ENCODE peak calls at places on chromosome 12, in four cellular contexts. D is BJ, T is uterus, K is ovary. G is an unnamed sample.

GRCh38 chr12:60421741-60422140 is 825.9 kb downstream of the SLC16A7 start:
- DNase-seq in D (no peak), T (no peak), K (no peak), G (no peak)

GRCh38 chr12:4272976-4273650 is 449 bp upstream of the CCND2 start:
- DNase-seq in K (no peak), D (no peak), T (no peak), G (no peak)

GRCh38 chr12:5335059-5335458 is 96.8 kb upstream of the NTF3 start:
- DNase-seq in K (no peak), T (no peak), D (no peak), G (no peak)

GRCh38 chr12:85835417-85835809 is 796 bp downstream of the RASSF9 start:
- DNase-seq in D (no peak), K (no peak), T (no peak), G (no peak)

GRCh38 chr12:38161123-38162000 is 155.2 kb upstream of the ALG10B start:
- DNase-seq in K (no peak), T (no peak), D (no peak), G (no peak)

GRCh38 chr12:102510463-102510862 is 30.1 kb upstream of the IGF1 start:
- DNase-seq in T (no peak), K (no peak), D (no peak), G (no peak)

GRCh38 chr12:88566430-88566829 is 13.8 kb downstream of the KITLG start:
- DNase-seq in D (no peak), K (no peak), T (no peak), G (no peak)

GRCh38 chr12:105206686-105207374 is 29.1 kb downstream of the APPL2 start:
- DNase-seq in K (no peak), T (no peak), D (no peak), G (no peak)

GRCh38 chr12:43976027-43976426 is 140.1 kb downstream of the TMEM117 start:
- DNase-seq in D (no peak), K (no peak), T (no peak), G (no peak)

GRCh38 chr12:87274594-87275245 is 754.5 kb downstream of the C12orf50 start:
- DNase-seq in T (no peak), K (no peak), D (no peak), G (no peak)

GRCh38 chr12:114996382-114996781 is 312.4 kb upstream of the TBX3 start:
- DNase-seq in T (no peak), D (no peak), K (no peak), G (no peak)

GRCh38 chr12:74983917-74984316 is 225.7 kb downstream of the KCNC2 start:
- DNase-seq in D (no peak), T (no peak), K (no peak), G (no peak)

GRCh38 chr12:2431810-2432209 is 363.0 kb upstream of the FKBP4 start:
- DNase-seq in K (no peak), T (peak), D (peak), G (no peak)

GRCh38 chr12:6626654-6627283 is 9.0 kb downstream of the LPAR5 start:
- DNase-seq in K (no peak), T (no peak), D (no peak), G (no peak)
- H3K4me3 ChIP-seq in K (no peak), T (no peak), D (no peak), G (no peak)

DNA sequence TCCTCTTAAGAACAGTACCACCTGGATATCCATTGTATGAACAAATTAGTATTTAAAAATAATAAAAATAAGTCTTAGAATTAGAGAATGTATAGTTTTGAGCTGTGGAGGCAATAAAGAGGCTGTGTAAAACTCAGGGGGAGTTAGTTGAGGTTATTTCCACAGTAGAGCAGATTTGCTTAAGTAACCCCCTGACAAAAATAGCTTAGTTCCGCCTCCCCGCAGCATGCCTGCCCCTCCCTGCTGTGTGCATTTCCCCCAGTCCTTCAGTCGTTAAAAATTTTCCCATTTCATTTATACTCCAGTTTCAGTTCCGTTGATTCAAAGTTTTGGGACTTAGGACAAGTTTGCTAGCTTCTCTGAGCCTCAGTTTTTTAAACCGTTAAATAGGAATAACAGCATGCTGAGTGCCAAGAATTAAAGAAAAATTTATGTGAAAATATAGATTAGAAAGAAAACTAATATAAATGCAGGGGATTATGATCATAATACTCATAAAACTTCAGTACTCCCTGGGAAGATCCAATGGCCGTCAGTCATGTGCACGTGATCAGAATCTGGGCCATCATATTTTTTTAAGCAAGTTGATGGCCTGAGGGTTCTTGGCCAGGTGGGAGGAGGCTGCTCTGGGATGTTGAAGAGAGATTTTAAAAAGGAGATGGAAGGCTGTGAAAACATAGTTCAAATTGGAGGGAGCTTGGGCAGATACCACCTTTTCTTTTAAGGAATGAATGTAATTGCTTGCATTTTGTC is 14.5 kb upstream of the SLC38A2 start:
- DNase-seq in K (no peak), D (no peak), T (peak), G (peak)
- H3K4me3 ChIP-seq in K (peak), D (no peak), T (peak), G (peak)

DNA sequence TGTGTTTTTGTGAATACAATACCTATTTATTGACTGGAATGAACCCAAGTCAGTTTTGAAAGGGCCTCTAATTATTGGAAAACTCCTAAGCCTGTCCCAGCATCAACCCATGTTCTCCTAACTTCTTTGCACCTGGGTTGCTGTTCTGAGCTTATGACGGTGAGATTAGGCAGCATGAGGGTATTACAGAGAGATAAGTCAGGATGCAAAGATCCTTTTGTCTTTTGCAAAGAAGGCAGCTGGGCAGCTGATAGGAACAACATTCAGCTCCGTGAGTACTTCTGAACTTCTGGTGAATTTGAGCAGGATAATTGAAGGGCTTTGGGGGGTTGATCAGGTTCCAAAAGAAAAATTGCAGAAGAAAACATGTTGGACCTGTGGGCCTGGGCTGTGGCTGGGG is at the start of gene PDE6H:
- DNase-seq in D (no peak), T (no peak), K (no peak), G (no peak)
- H3K4me3 ChIP-seq in D (no peak), T (no peak), K (no peak), G (no peak)

DNA sequence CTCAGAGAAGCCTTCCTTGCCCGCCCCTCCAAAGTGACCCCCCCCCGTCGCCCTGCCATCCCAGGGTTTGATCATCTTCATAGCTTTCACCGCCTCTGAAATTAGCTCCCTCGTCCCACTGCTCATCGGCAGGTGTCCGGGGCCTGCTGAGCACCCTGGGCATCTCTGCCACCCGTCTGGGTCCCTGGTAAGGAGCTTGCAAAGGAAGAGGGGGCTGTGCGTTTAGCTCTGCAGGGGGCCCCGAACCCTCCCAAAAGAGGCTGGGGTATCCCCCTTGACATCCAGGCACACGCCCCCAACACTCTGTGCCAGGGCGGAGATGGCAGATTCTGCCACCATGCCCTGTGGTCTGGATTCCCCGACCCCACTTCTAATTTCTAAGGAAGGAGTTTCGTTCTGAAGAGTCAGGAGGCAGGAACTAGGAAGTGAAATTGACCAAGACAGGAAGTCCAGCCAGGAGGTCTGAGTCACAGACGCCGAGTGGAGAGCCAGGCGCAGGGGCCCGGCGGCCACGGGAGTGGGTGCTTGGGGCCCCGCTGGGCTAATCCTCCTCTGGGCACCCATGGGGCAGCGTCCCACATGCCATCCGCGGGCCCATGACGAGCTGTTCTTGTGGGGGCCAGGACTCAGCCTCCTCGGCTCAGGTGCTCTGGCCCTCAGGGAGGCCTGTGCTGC is 95.7 kb downstream of the RFLNA start:
- DNase-seq in D (no peak), T (peak), K (peak), G (peak)
- H3K4me3 ChIP-seq in D (no peak), T (no peak), K (no peak), G (peak)

DNA sequence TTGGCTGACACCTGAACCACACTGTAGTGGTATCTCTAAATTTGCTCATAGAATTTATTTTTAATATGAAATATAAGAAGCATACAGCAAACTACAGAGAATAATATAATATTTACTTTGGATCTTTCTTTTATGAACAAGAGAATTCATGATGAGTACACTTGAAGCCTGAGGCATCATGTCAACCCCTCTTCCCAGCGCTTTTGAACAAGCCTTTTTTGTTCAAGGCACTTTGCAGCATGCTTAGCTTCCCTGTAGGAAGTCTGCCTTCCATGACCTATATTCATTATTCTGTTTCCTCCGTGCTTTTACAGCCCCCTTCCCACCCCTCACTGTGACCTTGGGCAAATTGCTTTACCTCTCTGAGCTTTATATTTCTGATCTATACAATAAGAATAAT is 41.6 kb downstream of the SCN8A start:
- DNase-seq in D (no peak), T (no peak), K (no peak), G (no peak)
- H3K4me3 ChIP-seq in D (no peak), T (no peak), K (no peak), G (no peak)

DNA sequence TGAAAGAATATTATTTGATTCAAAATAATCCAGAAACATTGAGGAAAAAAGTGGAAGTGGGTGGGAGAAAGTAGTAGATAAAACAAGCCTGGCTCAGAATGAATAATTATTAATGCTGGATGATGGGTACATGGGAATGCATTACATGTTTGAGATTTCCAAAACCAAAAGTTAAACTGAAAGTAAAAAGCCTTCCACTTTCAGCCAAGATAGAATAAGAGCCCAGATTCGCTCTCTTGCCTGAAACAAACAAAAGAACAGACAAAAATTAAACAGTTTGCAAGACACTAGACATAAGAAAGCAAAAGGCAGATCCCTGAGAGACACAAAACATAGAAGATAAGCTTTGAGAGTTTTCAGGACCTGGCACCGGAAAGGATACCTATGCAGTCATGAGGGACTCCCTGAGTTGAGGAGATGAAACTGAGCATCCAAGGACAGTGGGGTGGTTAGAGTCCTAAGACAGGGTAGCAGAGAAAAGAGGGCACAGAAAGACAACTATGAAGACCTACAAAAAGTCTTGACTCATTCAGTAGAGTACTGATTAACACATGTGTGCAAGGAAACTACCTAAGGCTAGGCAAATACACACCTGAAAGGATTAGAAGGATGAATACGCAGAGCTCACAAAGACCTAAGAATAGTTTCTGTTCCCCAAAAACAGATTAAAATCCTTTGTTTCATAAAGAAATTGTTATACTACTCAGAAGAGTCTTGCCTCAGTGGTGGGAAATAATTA is 54.1 kb downstream of the CEP83 start:
- DNase-seq in T (no peak), D (no peak), K (no peak), G (no peak)
- H3K4me3 ChIP-seq in T (peak), D (peak), K (peak), G (peak)